ENCODE peak calls at places on chromosomes 16 and 17, in seven cellular contexts. L is transverse colon, A is progenitor cell of endocrine pancreas, Z is psoas muscle, I is IMR-90, X is AG04450, V is B cell. W is an unnamed sample.
A peak's percentile ranks its signal among the peaks of the same experiment; 100 is the strongest.

GRCh38 chr16:16149710-16150116 is 73.6 kb downstream of the ABCC6 start:
- DNase-seq in L (no peak), A (no peak), Z (no peak), I (no peak), X (no peak), V (no peak), W (no peak)

GRCh38 chr17:71993363-71993762 is 127.5 kb upstream of the SOX9 start:
- DNase-seq in L (no peak), A (no peak), Z (no peak), I (no peak), X (no peak), V (no peak), W (no peak)

GRCh38 chr17:31660684-31661083 is 198.4 kb downstream of the COPRS start:
- DNase-seq in L (no peak), A (no peak), Z (no peak), I (no peak), X (no peak), V (no peak), W (no peak)

GRCh38 chr17:80555266-80555665 is 10.6 kb downstream of the RPTOR start:
- DNase-seq in L (no peak), A (no peak), Z (no peak), I (no peak), X (no peak), V (no peak), W (no peak)

GRCh38 chr17:42182927-42183734 is 2.1 kb downstream of the HCRT start:
- DNase-seq in L (no peak), A (no peak), Z (no peak), I (peak; percentile 60), X (peak; percentile 4), V (no peak), W (no peak)

GRCh38 chr17:39230361-39230760 is 4.6 kb upstream of the STAC2 start:
- DNase-seq in L (no peak), A (no peak), Z (no peak), I (no peak), X (no peak), V (no peak), W (no peak)

GRCh38 chr17:27746881-27747280 is 53.4 kb downstream of the NOS2 start:
- DNase-seq in L (no peak), A (no peak), Z (no peak), I (no peak), X (no peak), V (no peak), W (no peak)

GRCh38 chr17:151886-152859 is 14.8 kb downstream of the SCGB1C2 start:
- DNase-seq in L (no peak), A (no peak), Z (peak; percentile 19), I (peak; percentile 8), X (no peak), V (no peak), W (peak; percentile 8)

GRCh38 chr16:82432261-82432660 is 194.5 kb upstream of the CDH13 start:
- DNase-seq in L (no peak), A (no peak), Z (no peak), I (no peak), X (no peak), V (no peak), W (no peak)

GRCh38 chr16:83705856-83706255 is 101.9 kb upstream of the HSBP1 start:
- DNase-seq in L (no peak), A (no peak), Z (no peak), I (no peak), X (no peak), V (no peak), W (no peak)

GRCh38 chr17:81097134-81097942 is 62.4 kb downstream of the BAIAP2 start:
- DNase-seq in L (peak; percentile 68), A (peak; percentile 43), Z (peak; percentile 88), I (peak; percentile 84), X (peak; percentile 63), V (no peak), W (peak; percentile 68)

GRCh38 chr17:73325527-73325842 is 13.7 kb upstream of the CDC42EP4 start:
- DNase-seq in L (no peak), A (no peak), Z (no peak), I (peak; percentile 63), X (no peak), V (no peak), W (no peak)

GRCh38 chr17:34319087-34319486 is at the start of gene CCL8:
- DNase-seq in L (no peak), A (no peak), Z (no peak), I (no peak), X (no peak), V (no peak), W (no peak)

GRCh38 chr16:11418506-11418905 is 73.2 kb downstream of the RMI2 start:
- DNase-seq in L (no peak), A (no peak), Z (no peak), I (no peak), X (no peak), V (no peak), W (no peak)

GRCh38 chr17:75650874-75651273 is 16.1 kb downstream of the RECQL5 start:
- DNase-seq in L (no peak), A (no peak), Z (no peak), I (no peak), X (no peak), V (no peak), W (no peak)

GRCh38 chr17:75047398-75048098 is 523 bp downstream of the KCTD2 start:
- DNase-seq in L (peak; percentile 51), A (no peak), Z (peak; percentile 72), I (no peak), X (no peak), V (no peak), W (peak; percentile 50)

GRCh38 chr17:72719206-72719581 is 373.3 kb downstream of the SLC39A11 start:
- DNase-seq in L (no peak), A (no peak), Z (no peak), I (no peak), X (no peak), V (no peak), W (no peak)

GRCh38 chr17:69302682-69303081 is 24.3 kb downstream of the ABCA5 start:
- DNase-seq in L (no peak), A (no peak), Z (no peak), I (no peak), X (no peak), V (no peak), W (no peak)

GRCh38 chr16:2508722-2509400 is 4.9 kb upstream of the ATP6V0C start:
- DNase-seq in L (no peak), A (no peak), Z (no peak), I (no peak), X (no peak), V (no peak), W (no peak)

GRCh38 chr17:17876959-17877547 is 40.3 kb upstream of the SREBF1 start:
- DNase-seq in L (no peak), A (no peak), Z (no peak), I (peak; percentile 24), X (no peak), V (no peak), W (no peak)

GRCh38 chr17:1482686-1483445 is 9.6 kb downstream of the MYO1C start:
- DNase-seq in L (no peak), A (no peak), Z (peak; percentile 76), I (no peak), X (no peak), V (no peak), W (no peak)

GRCh38 chr16:50195756-50196155 is 42.6 kb downstream of the TENT4B start:
- DNase-seq in L (no peak), A (no peak), Z (no peak), I (peak; percentile 32), X (no peak), V (no peak), W (no peak)

GRCh38 chr16:50731989-50732589 is 9.8 kb upstream of the CYLD start:
- DNase-seq in L (no peak), A (no peak), Z (no peak), I (no peak), X (no peak), V (no peak), W (no peak)

GRCh38 chr17:40129498-40129897 is 7.7 kb downstream of the MSL1 start:
- DNase-seq in L (no peak), A (no peak), Z (no peak), I (no peak), X (no peak), V (no peak), W (no peak)

GRCh38 chr17:77285594-77286390 is 145.0 kb downstream of the SEC14L1 start:
- DNase-seq in L (peak; percentile 81), A (no peak), Z (peak; percentile 77), I (peak; percentile 89), X (peak; percentile 50), V (no peak), W (no peak)

GRCh38 chr17:75691371-75692290 is 24.5 kb downstream of the SAP30BP start:
- DNase-seq in L (no peak), A (no peak), Z (no peak), I (peak; percentile 28), X (no peak), V (no peak), W (no peak)

GRCh38 chr17:37025847-37026533 is 77.2 kb downstream of the AATF start:
- DNase-seq in L (no peak), A (no peak), Z (no peak), I (no peak), X (no peak), V (no peak), W (no peak)

GRCh38 chr17:37026534-37026875 is 77.8 kb downstream of the AATF start:
- DNase-seq in L (no peak), A (no peak), Z (no peak), I (no peak), X (no peak), V (no peak), W (no peak)

GRCh38 chr17:37028040-37028439 is 79.3 kb downstream of the AATF start:
- DNase-seq in L (no peak), A (no peak), Z (no peak), I (peak; percentile 7), X (no peak), V (no peak), W (no peak)

GRCh38 chr17:37031493-37032083 is 82.8 kb downstream of the AATF start:
- DNase-seq in L (no peak), A (no peak), Z (no peak), I (no peak), X (no peak), V (no peak), W (no peak)
- TF ChIP-seq CTCF in L (no peak), A (no peak), Z (no peak), I (no peak), X (no peak), V (no peak), W (no peak)

GRCh38 chr17:67053438-67054000 is 9.2 kb downstream of the CACNG1 start:
- DNase-seq in L (no peak), A (no peak), Z (no peak), I (no peak), X (no peak), V (no peak), W (no peak)
- TF ChIP-seq CTCF in L (no peak), A (no peak), Z (no peak), I (no peak), X (no peak), V (no peak), W (no peak)

DNA sequence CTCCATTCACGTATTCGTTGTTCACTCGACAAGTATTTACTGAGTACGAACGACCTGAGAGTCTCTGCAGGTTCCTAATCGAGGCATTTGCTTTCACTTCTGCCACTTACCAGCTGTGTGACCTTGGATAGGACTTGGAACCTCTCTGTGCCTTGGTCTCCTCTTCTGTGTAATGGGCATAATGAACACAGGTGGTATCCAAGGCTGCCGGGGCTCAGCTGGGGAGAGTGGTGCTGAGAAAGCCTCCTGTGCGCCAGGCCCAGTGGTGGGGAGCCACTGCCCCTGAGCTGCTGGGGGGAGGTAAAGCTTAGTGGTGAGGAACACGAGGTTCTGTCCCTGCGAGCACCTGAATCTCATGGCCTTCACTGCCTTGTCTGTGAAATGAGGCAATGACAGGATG is 150.7 kb downstream of the IRF8 start:
- DNase-seq in L (no peak), A (no peak), Z (no peak), I (no peak), X (no peak), V (no peak), W (no peak)
- TF ChIP-seq CTCF in L (no peak), A (no peak), Z (no peak), I (no peak), X (no peak), V (no peak), W (no peak)

GRCh38 chr17:60656499-60656898 is 21.2 kb upstream of the BCAS3 start:
- DNase-seq in L (no peak), A (no peak), Z (no peak), I (no peak), X (no peak), V (no peak), W (no peak)
- TF ChIP-seq CTCF in L (no peak), A (no peak), Z (no peak), I (no peak), X (no peak), V (no peak), W (no peak)